ENCODE peak calls at places on chromosomes 13 and 19, in nine cellular contexts. H, P, D, N, G, F, U, R and A are unnamed samples.
A peak's percentile ranks its signal among the peaks of the same experiment; 100 is the strongest.

GRCh38 chr13:109427148-109427547 is 359.2 kb downstream of the IRS2 start:
- DNase-seq in G (no peak), H (no peak), F (no peak), R (no peak), U (no peak), P (no peak), D (no peak), N (no peak), A (no peak)

GRCh38 chr19:42201489-42202289 is 15.8 kb downstream of the DEDD2 start:
- DNase-seq in P (no peak), U (no peak), F (no peak), H (no peak), N (no peak), D (peak; percentile 89), R (no peak), G (no peak), A (no peak)

GRCh38 chr13:50676602-50677001 is 166.9 kb downstream of the DLEU7 start:
- DNase-seq in R (peak; percentile 4), F (no peak), G (no peak), P (no peak), H (no peak), U (no peak), N (peak; percentile 75), D (no peak), A (no peak)

GRCh38 chr13:94825507-94825906 is 113.2 kb upstream of the SOX21 start:
- DNase-seq in R (no peak), U (peak; percentile 75), H (peak; percentile 52), D (no peak), P (peak; percentile 28), F (no peak), G (peak; percentile 73), N (no peak), A (peak; percentile 21)

GRCh38 chr13:40982772-40983171 is 36.3 kb downstream of the ELF1 start:
- DNase-seq in G (no peak), P (peak; percentile 63), U (no peak), R (no peak), H (peak; percentile 41), F (no peak), D (peak; percentile 52), N (peak; percentile 72), A (no peak)

GRCh38 chr19:1066748-1067340 is at the start of gene ARHGAP45:
- DNase-seq in H (no peak), R (peak; percentile 49), U (peak; percentile 49), P (peak; percentile 54), N (no peak), F (no peak), D (peak; percentile 94), G (no peak), A (peak; percentile 35)

GRCh38 chr13:31909889-31910551 is 121.6 kb upstream of the FRY start:
- DNase-seq in R (peak; percentile 56), U (no peak), N (peak; percentile 59), D (peak; percentile 36), H (peak; percentile 52), G (peak; percentile 53), P (peak; percentile 62), F (peak; percentile 13), A (peak; percentile 74)

GRCh38 chr13:65856464-65856863 is 1373.7 kb downstream of the PCDH9 start:
- DNase-seq in D (no peak), G (no peak), P (no peak), H (no peak), R (no peak), F (no peak), N (no peak), U (no peak), A (no peak)

GRCh38 chr13:65843314-65843731 is 1386.8 kb downstream of the PCDH9 start:
- DNase-seq in D (no peak), N (no peak), U (no peak), P (no peak), G (no peak), H (no peak), R (no peak), F (no peak), A (no peak)

GRCh38 chr13:49587311-49587847 is 2.0 kb upstream of the RCBTB1 start:
- DNase-seq in F (peak; percentile 67), P (no peak), N (peak; percentile 91), G (no peak), U (no peak), D (no peak), R (no peak), H (no peak), A (peak; percentile 43)

GRCh38 chr13:64767054-64767453 is 2463.1 kb downstream of the PCDH9 start:
- DNase-seq in N (no peak), G (no peak), D (no peak), H (no peak), F (no peak), P (no peak), R (no peak), U (no peak), A (no peak)

GRCh38 chr13:25044071-25044470 is 51.9 kb upstream of the PABPC3 start:
- DNase-seq in D (no peak), R (no peak), P (no peak), H (no peak), N (no peak), G (no peak), U (no peak), F (no peak), A (no peak)

GRCh38 chr13:48679941-48680630 is 26.4 kb downstream of the CYSLTR2 start:
- DNase-seq in N (no peak), F (no peak), R (no peak), P (no peak), G (no peak), D (no peak), U (no peak), H (no peak), A (no peak)

GRCh38 chr13:37918116-37919100 is 48.8 kb upstream of the TRPC4 start:
- DNase-seq in P (no peak), U (no peak), N (peak; percentile 13), G (no peak), R (peak; percentile 1), D (no peak), H (no peak), F (no peak), A (no peak)

GRCh38 chr19:10195199-10195519 is 406 bp upstream of the DNMT1 start:
- DNase-seq in P (no peak), U (no peak), D (no peak), G (no peak), H (no peak), F (no peak), R (no peak), N (no peak), A (no peak)

DNA sequence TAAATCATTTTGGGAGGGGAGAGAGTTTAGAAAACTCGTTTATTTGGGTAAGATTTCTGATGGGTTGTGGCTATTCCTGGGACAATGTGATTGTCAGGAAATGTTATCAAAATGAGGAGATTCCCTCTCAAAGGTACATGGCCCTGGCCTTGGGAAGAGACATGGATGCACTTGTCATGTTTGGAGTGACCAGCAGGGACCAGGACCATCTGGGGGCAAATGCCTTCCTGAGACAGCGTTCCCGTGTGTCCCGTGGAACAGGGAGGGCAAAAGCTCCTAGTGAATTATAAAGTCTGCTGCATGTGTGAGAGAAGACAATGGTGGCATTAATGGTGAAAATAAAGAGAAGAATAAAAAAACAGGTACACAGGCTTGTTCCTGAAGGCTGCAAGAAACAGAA is 317.3 kb downstream of the ZNF536 start:
- DNase-seq in D (no peak), P (no peak), H (no peak), F (no peak), G (no peak), N (no peak), R (no peak), U (no peak), A (no peak)
- TF ChIP-seq CTCF in D (no peak), P (no peak), H (no peak), F (no peak), G (no peak), N (no peak), R (no peak), U (no peak), A (no peak)

GRCh38 chr13:100827489-100828000 is 152.9 kb upstream of the TMTC4 start:
- DNase-seq in D (no peak), F (no peak), H (no peak), G (no peak), P (no peak), N (peak; percentile 32), R (no peak), U (no peak), A (peak; percentile 25)

GRCh38 chr13:100833427-100833826 is 158.8 kb upstream of the TMTC4 start:
- DNase-seq in R (no peak), U (no peak), F (no peak), N (no peak), D (no peak), H (no peak), P (no peak), G (no peak), A (no peak)

GRCh38 chr13:100825551-100825950 is 151.0 kb upstream of the TMTC4 start:
- DNase-seq in F (no peak), R (no peak), N (peak; percentile 30), H (no peak), D (no peak), P (no peak), U (no peak), G (no peak), A (peak; percentile 55)

GRCh38 chr13:100826441-100826840 is 151.8 kb upstream of the TMTC4 start:
- DNase-seq in G (no peak), F (no peak), H (no peak), D (no peak), R (no peak), N (no peak), U (no peak), P (no peak), A (no peak)

DNA sequence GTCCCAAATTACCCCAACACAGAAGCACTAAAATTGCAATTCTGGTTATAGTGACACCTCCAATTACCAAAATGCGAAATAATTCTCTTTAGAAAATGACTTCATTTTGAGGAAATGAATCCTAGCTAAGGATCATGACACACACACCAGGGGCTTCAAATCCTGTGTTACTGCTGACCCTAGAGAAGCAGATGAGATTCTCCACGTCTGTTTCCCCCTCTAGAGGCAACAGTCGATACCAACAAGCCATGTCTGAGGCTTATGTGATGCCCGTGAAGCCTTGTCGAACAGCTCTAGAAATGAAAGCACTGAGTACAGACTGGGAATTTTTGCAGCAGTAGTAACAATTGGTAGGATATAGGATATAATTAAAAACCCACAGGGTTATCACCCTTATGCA is 153.6 kb upstream of the TMTC4 start:
- DNase-seq in D (no peak), R (no peak), F (no peak), N (no peak), H (no peak), P (no peak), U (no peak), G (no peak), A (no peak)
- TF ChIP-seq CTCF in D (no peak), R (no peak), F (no peak), N (no peak), H (no peak), P (no peak), U (no peak), G (peak; percentile 10), A (no peak)

GRCh38 chr19:3593156-3593555 is 7.9 kb downstream of the GIPC3 start:
- DNase-seq in P (no peak), N (no peak), F (no peak), U (peak; percentile 69), D (no peak), H (no peak), G (no peak), R (no peak), A (no peak)
- TF ChIP-seq CTCF in P (no peak), N (no peak), F (no peak), U (no peak), D (no peak), H (no peak), G (no peak), R (no peak), A (no peak)

DNA sequence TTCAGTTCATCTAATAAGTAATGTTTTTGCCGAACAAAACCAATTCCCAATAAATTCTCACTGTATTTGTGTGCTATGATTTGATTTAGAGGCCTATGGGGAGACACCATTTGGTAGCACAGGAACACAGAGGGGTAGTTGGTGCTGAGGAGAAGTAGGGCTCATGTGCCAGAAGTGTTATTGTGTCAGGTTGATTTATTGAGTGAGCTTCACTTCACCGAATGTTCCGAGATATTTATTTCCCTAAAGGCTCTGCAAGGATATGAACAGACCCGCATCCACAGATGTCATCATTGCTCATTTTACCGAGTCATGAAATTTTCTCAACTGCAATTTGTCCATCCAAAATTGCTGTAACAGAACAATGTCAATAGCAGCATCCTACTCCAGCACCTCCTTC is 69.5 kb downstream of the DACH1 start:
- DNase-seq in H (no peak), U (no peak), P (no peak), G (no peak), F (no peak), D (no peak), N (no peak), R (no peak), A (no peak)
- TF ChIP-seq CTCF in H (no peak), U (no peak), P (no peak), G (no peak), F (no peak), D (no peak), N (no peak), R (no peak), A (no peak)